ENCODE peak calls at places on chromosomes 2 and 18, in five cellular contexts. F, L, B, I and G are unnamed samples.

GRCh38 chr2:38793511-38793910 is 15.5 kb downstream of the GEMIN6 start:
- DNase-seq in I (no peak), F (no peak), B (no peak), L (no peak), G (no peak)

GRCh38 chr2:49000692-49001091 is 153.6 kb downstream of the FSHR start:
- DNase-seq in L (no peak), B (no peak), F (no peak), I (no peak), G (no peak)

GRCh38 chr18:36378194-36378593 is 80.7 kb downstream of the FHOD3 start:
- DNase-seq in F (no peak), I (no peak), L (no peak), B (no peak), G (no peak)

GRCh38 chr2:37871453-37872191 is 53.5 kb upstream of the RMDN2 start:
- DNase-seq in I (peak), B (no peak), F (no peak), L (no peak), G (no peak)

GRCh38 chr2:121810959-121811853 is 55.8 kb downstream of the TSN start:
- DNase-seq in I (peak), F (peak), L (peak), B (peak), G (peak)

GRCh38 chr2:108971661-108972566 is 17.1 kb downstream of the EDAR start:
- DNase-seq in I (no peak), F (no peak), L (peak), B (no peak), G (no peak)

GRCh38 chr2:28915939-28916338 is 21.5 kb downstream of the WDR43 start:
- DNase-seq in L (no peak), I (no peak), B (no peak), F (no peak), G (no peak)

GRCh38 chr18:2715990-2716389 is 60.5 kb downstream of the SMCHD1 start:
- DNase-seq in F (no peak), B (no peak), I (peak), L (no peak), G (no peak)

GRCh38 chr2:206084870-206085741 is 868 bp downstream of the INO80D start:
- DNase-seq in B (peak), L (peak), I (no peak), F (peak), G (no peak)

GRCh38 chr2:102028470-102028869 is 36.7 kb downstream of the IL1R2 start:
- DNase-seq in I (no peak), L (no peak), F (no peak), B (no peak), G (no peak)

GRCh38 chr18:73733376-73733775 is 414.3 kb downstream of the FBXO15 start:
- DNase-seq in I (peak), L (no peak), F (no peak), B (no peak), G (no peak)

GRCh38 chr2:31138037-31138962 is at the start of gene GALNT14:
- DNase-seq in F (no peak), I (peak), B (peak), L (no peak), G (no peak)

GRCh38 chr2:18243831-18244230 is 316.6 kb downstream of the RDH14 start:
- DNase-seq in L (no peak), F (no peak), I (peak), B (no peak), G (no peak)

GRCh38 chr2:97993926-97994325 is 1.8 kb downstream of the TMEM131 start:
- DNase-seq in F (no peak), B (no peak), I (no peak), L (no peak), G (no peak)

GRCh38 chr2:163863073-163863472 is 127.3 kb upstream of the FIGN start:
- DNase-seq in F (no peak), I (no peak), B (no peak), L (no peak), G (no peak)

GRCh38 chr18:10351221-10351795 is 103.1 kb upstream of the APCDD1 start:
- DNase-seq in I (peak), L (no peak), F (no peak), B (no peak), G (no peak)

GRCh38 chr2:127085260-127085666 is 21.7 kb downstream of the BIN1 start:
- DNase-seq in F (no peak), L (no peak), I (peak), B (no peak), G (no peak)

GRCh38 chr2:64019975-64020281 is 700 bp upstream of the VPS54 start:
- DNase-seq in I (no peak), F (no peak), B (no peak), L (no peak), G (no peak)

GRCh38 chr2:64021578-64021977 is 2.4 kb upstream of the VPS54 start:
- DNase-seq in F (no peak), I (peak), L (no peak), B (no peak), G (no peak)

GRCh38 chr2:64018715-64019082 is 529 bp downstream of the VPS54 start:
- DNase-seq in I (no peak), B (peak), F (no peak), L (peak), G (peak)

GRCh38 chr2:64017811-64018714 is 1.2 kb downstream of the VPS54 start:
- DNase-seq in I (peak), F (peak), L (no peak), B (no peak), G (no peak)

GRCh38 chr2:64019083-64019974 is at the start of gene VPS54:
- DNase-seq in F (peak), L (peak), I (peak), B (peak), G (peak)
- TF ChIP-seq POLR2A in F (peak), L (peak), I (peak), B (no peak), G (peak)

GRCh38 chr2:159046966-159047365 is 78.5 kb downstream of the TANC1 start:
- DNase-seq in I (peak), F (no peak), B (no peak), L (no peak), G (no peak)

GRCh38 chr2:159043710-159044109 is 75.3 kb downstream of the TANC1 start:
- DNase-seq in I (no peak), F (no peak), B (no peak), L (no peak), G (no peak)

GRCh38 chr2:159045545-159046454 is 77.4 kb downstream of the TANC1 start:
- DNase-seq in L (no peak), I (peak), F (no peak), B (no peak), G (no peak)

GRCh38 chr2:159042115-159042850 is 73.8 kb downstream of the TANC1 start:
- DNase-seq in F (no peak), I (no peak), B (no peak), L (no peak), G (no peak)

GRCh38 chr2:159044804-159045286 is 76.4 kb downstream of the TANC1 start:
- DNase-seq in I (no peak), B (no peak), L (no peak), F (no peak), G (peak)
- TF ChIP-seq POLR2A in I (no peak), B (no peak), L (no peak), F (no peak), G (no peak)

DNA sequence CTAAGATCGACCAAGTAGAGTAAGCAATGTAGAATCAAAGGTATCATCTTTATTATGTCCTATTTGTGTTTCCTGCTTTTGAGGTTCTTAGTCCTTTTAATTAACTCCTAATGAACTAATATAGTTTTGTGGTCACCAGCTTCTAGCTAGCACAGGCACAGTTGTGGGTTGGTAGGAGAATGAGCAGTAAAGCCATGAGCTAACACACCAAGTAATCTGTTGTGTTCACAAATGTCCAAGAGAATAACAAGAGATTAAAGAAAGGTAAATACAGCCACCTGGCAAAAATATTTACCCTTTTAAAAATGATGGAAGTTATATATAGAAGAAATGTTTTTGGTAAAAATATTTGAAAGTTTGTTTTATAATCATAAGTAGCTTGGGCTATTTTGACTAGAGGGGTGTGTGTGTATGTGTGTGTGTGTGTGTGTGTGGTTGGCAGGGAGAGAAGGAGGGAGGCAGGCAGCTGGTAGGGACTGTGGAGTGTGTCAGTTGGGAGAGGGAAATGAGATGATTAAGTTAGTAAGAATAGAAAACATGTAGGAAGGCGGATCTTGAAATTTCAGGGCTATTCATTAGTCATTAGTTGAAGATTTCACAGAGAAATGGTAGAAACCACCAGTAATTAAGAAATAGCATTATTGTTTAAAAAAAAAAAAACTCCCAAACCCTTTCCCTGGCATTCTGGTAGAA is 161.2 kb downstream of the NEDD4L start:
- DNase-seq in I (peak), F (no peak), L (no peak), B (peak), G (no peak)
- TF ChIP-seq POLR2A in I (no peak), F (no peak), L (no peak), B (no peak), G (no peak)

GRCh38 chr2:189579585-189579984 is 1.0 kb downstream of the SLC40A1 start:
- DNase-seq in I (peak), L (no peak), B (no peak), F (no peak), G (no peak)

GRCh38 chr2:189582140-189582825 is 1.7 kb upstream of the SLC40A1 start:
- DNase-seq in I (no peak), F (no peak), B (no peak), L (no peak), G (no peak)

GRCh38 chr2:189580267-189580661 is 322 bp downstream of the SLC40A1 start:
- DNase-seq in I (no peak), L (no peak), F (peak), B (peak), G (no peak)

GRCh38 chr2:189581354-189582139 is 961 bp upstream of the SLC40A1 start:
- DNase-seq in F (peak), I (no peak), L (no peak), B (peak), G (no peak)

DNA sequence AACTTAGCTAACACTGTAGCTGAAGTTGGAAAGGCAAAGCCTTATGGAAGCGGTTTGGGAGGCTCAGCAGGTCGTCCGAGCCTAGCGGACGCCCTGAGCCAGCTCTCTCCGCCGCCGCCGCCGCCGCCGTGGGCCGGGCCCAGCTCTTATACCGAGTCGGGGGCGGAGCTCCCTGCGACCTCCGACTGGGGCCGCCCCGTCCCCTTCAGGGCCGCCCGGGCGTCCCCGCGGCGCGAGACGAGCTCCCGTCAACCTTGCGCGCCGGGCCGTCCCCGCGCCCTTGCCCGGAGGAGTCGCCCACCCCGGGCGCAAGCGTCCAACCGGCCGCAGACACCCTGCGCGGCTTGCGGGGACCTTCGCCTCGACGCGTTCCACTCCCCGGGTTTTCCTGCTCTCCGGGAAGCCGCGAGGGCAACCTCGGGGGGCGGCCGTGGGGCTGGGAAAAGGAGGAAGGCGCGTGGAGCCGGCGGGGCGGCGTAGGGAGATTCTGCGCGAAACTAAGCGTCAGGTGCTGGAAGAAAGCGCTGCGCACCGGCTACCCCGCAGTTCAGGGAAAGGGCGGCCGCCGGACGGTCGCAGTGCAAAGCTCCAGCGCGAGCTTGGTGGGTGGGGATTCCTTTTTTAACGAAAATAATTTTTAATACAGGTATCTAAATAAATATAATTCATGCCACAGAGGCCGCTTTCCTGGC is at the start of gene SLC40A1:
- DNase-seq in L (no peak), I (peak), B (peak), F (peak), G (peak)
- TF ChIP-seq POLR2A in L (no peak), I (no peak), B (no peak), F (peak), G (peak)

GRCh38 chr2:229672021-229672420 is 42.3 kb downstream of the DNER start:
- DNase-seq in F (no peak), B (no peak), I (no peak), L (no peak), G (no peak)
- TF ChIP-seq POLR2A in F (no peak), B (no peak), I (no peak), L (no peak), G (no peak)

GRCh38 chr2:186484062-186484735 is 1.9 kb upstream of the ZC3H15 start:
- DNase-seq in I (no peak), B (no peak), F (no peak), L (no peak), G (no peak)

GRCh38 chr2:186485576-186485870 is 537 bp upstream of the ZC3H15 start:
- DNase-seq in F (no peak), B (no peak), L (no peak), I (no peak), G (no peak)

GRCh38 chr2:186486651-186487647 is 889 bp downstream of the ZC3H15 start:
- DNase-seq in I (peak), B (no peak), L (no peak), F (no peak), G (no peak)

GRCh38 chr2:186480991-186481390 is 5.1 kb upstream of the ZC3H15 start:
- DNase-seq in F (no peak), I (no peak), L (no peak), B (no peak), G (no peak)

GRCh38 chr2:186485871-186486650 is at the start of gene ZC3H15:
- DNase-seq in B (peak), L (peak), I (peak), F (peak), G (peak)
- TF ChIP-seq POLR2A in B (no peak), L (peak), I (peak), F (peak), G (peak)

GRCh38 chr18:711693-712400 is 583 bp downstream of the ENOSF1 start:
- DNase-seq in I (peak), B (peak), F (peak), L (peak), G (peak)
- TF ChIP-seq POLR2A in I (peak), B (no peak), F (peak), L (no peak), G (no peak)

DNA sequence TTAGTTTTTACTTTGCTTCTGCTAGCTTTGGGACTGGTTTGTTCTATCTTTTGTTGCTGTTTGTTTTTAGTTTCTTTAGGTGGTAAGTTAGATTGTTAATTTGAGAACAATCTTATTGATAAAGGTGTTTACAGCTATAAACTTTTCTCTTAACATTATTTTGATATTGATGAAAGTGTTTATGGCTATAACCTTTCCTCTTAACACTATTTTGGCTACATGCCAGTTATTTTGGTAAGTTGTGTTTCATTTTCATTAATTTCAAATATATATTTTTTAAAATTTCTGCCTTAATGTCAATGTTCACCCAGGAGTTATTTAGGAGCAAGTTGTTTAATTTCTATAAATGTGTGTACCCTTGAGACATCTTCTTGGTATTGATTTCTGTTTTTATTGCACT is 229.6 kb upstream of the SYT4 start:
- DNase-seq in I (no peak), L (no peak), F (no peak), B (no peak), G (no peak)
- TF ChIP-seq POLR2A in I (no peak), L (no peak), F (no peak), B (no peak), G (no peak)

GRCh38 chr18:51195602-51196115 is 1.8 kb downstream of the MEX3C start:
- DNase-seq in I (peak), B (no peak), L (no peak), F (peak), G (peak)

GRCh38 chr18:51196116-51196810 is 1.2 kb downstream of the MEX3C start:
- DNase-seq in I (peak), B (peak), F (peak), L (no peak), G (peak)

GRCh38 chr18:51195086-51195601 is 2.3 kb downstream of the MEX3C start:
- DNase-seq in B (no peak), I (peak), F (no peak), L (no peak), G (no peak)

GRCh38 chr18:51197661-51198424 is at the start of gene MEX3C:
- DNase-seq in L (peak), I (peak), F (peak), B (peak), G (peak)

GRCh38 chr18:51196811-51197660 is 445 bp downstream of the MEX3C start:
- DNase-seq in F (peak), B (peak), I (peak), L (no peak), G (peak)
- TF ChIP-seq POLR2A in F (no peak), B (peak), I (peak), L (peak), G (no peak)